ENCODE peak calls at places on chromosomes 12 and 14, in seven cellular contexts. One of them, this sample, is unnamed.

GRCh38 chr12:617304-617915 is 45.8 kb downstream of the NINJ2 start:
- DNase-seq in left ventricle myocardium inferior: peak
- DNase-seq in breast epithelium: no peak
- DNase-seq in cardiac fibroblast: peak
- DNase-seq in sigmoid colon: peak
- DNase-seq in body of pancreas: no peak
- DNase-seq in cardiac muscle cell: peak
- DNase-seq in this sample: no peak

GRCh38 chr14:22375321-22375930 is 213.6 kb downstream of the DAD1 start:
- DNase-seq in left ventricle myocardium inferior: no peak
- DNase-seq in breast epithelium: no peak
- DNase-seq in cardiac fibroblast: peak
- DNase-seq in sigmoid colon: no peak
- DNase-seq in body of pancreas: no peak
- DNase-seq in cardiac muscle cell: peak
- DNase-seq in this sample: peak

GRCh38 chr12:26789731-26790644 is 43.0 kb downstream of the ITPR2 start:
- DNase-seq in left ventricle myocardium inferior: no peak
- DNase-seq in breast epithelium: no peak
- DNase-seq in cardiac fibroblast: peak
- DNase-seq in sigmoid colon: no peak
- DNase-seq in body of pancreas: no peak
- DNase-seq in cardiac muscle cell: peak
- DNase-seq in this sample: no peak

GRCh38 chr12:18583655-18584054 is 154.2 kb downstream of the PLCZ1 start:
- DNase-seq in left ventricle myocardium inferior: no peak
- DNase-seq in breast epithelium: no peak
- DNase-seq in cardiac fibroblast: no peak
- DNase-seq in sigmoid colon: no peak
- DNase-seq in body of pancreas: no peak
- DNase-seq in cardiac muscle cell: peak
- DNase-seq in this sample: no peak

GRCh38 chr14:102117852-102118251 is 21.8 kb upstream of the WDR20 start:
- DNase-seq in left ventricle myocardium inferior: no peak
- DNase-seq in breast epithelium: no peak
- DNase-seq in cardiac fibroblast: no peak
- DNase-seq in sigmoid colon: peak
- DNase-seq in body of pancreas: no peak
- DNase-seq in cardiac muscle cell: no peak
- DNase-seq in this sample: no peak

GRCh38 chr14:90512332-90512951 is 115.6 kb downstream of the CALM1 start:
- DNase-seq in left ventricle myocardium inferior: no peak
- DNase-seq in breast epithelium: no peak
- DNase-seq in cardiac fibroblast: no peak
- DNase-seq in sigmoid colon: no peak
- DNase-seq in body of pancreas: peak
- DNase-seq in cardiac muscle cell: no peak
- DNase-seq in this sample: no peak

GRCh38 chr14:31867570-31867969 is 209.5 kb upstream of the ARHGAP5 start:
- DNase-seq in left ventricle myocardium inferior: no peak
- DNase-seq in breast epithelium: no peak
- DNase-seq in cardiac fibroblast: no peak
- DNase-seq in sigmoid colon: no peak
- DNase-seq in body of pancreas: no peak
- DNase-seq in cardiac muscle cell: no peak
- DNase-seq in this sample: no peak

GRCh38 chr12:116427200-116427932 is 131.8 kb upstream of the MAP1LC3B2 start:
- DNase-seq in left ventricle myocardium inferior: no peak
- DNase-seq in breast epithelium: no peak
- DNase-seq in cardiac fibroblast: no peak
- DNase-seq in sigmoid colon: no peak
- DNase-seq in body of pancreas: no peak
- DNase-seq in cardiac muscle cell: peak
- DNase-seq in this sample: no peak

GRCh38 chr14:104223810-104224515 is 85.6 kb downstream of the KIF26A start:
- DNase-seq in left ventricle myocardium inferior: no peak
- DNase-seq in breast epithelium: no peak
- DNase-seq in cardiac fibroblast: no peak
- DNase-seq in sigmoid colon: no peak
- DNase-seq in body of pancreas: no peak
- DNase-seq in cardiac muscle cell: no peak
- DNase-seq in this sample: no peak

DNA sequence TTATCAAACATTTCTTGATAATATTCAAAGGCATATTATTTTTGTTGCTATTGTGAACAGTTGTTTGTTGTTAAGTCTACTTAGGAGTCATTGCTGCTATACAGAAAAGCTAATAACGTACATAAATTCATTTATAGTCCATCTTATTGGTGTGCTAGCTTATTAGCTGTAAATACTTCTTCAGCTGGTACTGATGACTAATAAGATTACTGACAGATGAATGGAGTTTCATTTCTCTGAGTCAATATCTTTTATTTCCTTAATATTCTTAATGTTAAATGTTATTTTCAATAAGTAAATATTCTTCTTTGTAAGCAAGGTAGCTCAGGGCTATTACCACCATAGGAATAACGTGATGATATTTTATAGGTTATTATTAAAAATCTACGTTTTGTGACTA is 139.4 kb upstream of the SLCO1C1 start:
- DNase-seq in left ventricle myocardium inferior: no peak
- DNase-seq in breast epithelium: no peak
- DNase-seq in cardiac fibroblast: peak
- DNase-seq in sigmoid colon: no peak
- DNase-seq in body of pancreas: no peak
- DNase-seq in cardiac muscle cell: no peak
- DNase-seq in this sample: no peak
- TF ChIP-seq CTCF in left ventricle myocardium inferior: no peak
- TF ChIP-seq CTCF in breast epithelium: no peak
- TF ChIP-seq CTCF in cardiac fibroblast: no peak
- TF ChIP-seq CTCF in sigmoid colon: no peak
- TF ChIP-seq CTCF in body of pancreas: no peak
- TF ChIP-seq CTCF in cardiac muscle cell: no peak
- TF ChIP-seq CTCF in this sample: no peak

GRCh38 chr14:42141328-42141727 is 534.7 kb downstream of the LRFN5 start:
- DNase-seq in left ventricle myocardium inferior: no peak
- DNase-seq in breast epithelium: no peak
- DNase-seq in cardiac fibroblast: no peak
- DNase-seq in sigmoid colon: no peak
- DNase-seq in body of pancreas: no peak
- DNase-seq in cardiac muscle cell: no peak
- DNase-seq in this sample: no peak

GRCh38 chr14:42140001-42140400 is 533.3 kb downstream of the LRFN5 start:
- DNase-seq in left ventricle myocardium inferior: no peak
- DNase-seq in breast epithelium: no peak
- DNase-seq in cardiac fibroblast: peak
- DNase-seq in sigmoid colon: no peak
- DNase-seq in body of pancreas: no peak
- DNase-seq in cardiac muscle cell: no peak
- DNase-seq in this sample: no peak

GRCh38 chr14:42143114-42143513 is 536.4 kb downstream of the LRFN5 start:
- DNase-seq in left ventricle myocardium inferior: no peak
- DNase-seq in breast epithelium: no peak
- DNase-seq in cardiac fibroblast: no peak
- DNase-seq in sigmoid colon: no peak
- DNase-seq in body of pancreas: no peak
- DNase-seq in cardiac muscle cell: no peak
- DNase-seq in this sample: no peak

GRCh38 chr14:42138406-42138805 is 531.7 kb downstream of the LRFN5 start:
- DNase-seq in left ventricle myocardium inferior: no peak
- DNase-seq in breast epithelium: no peak
- DNase-seq in cardiac fibroblast: no peak
- DNase-seq in sigmoid colon: no peak
- DNase-seq in body of pancreas: no peak
- DNase-seq in cardiac muscle cell: no peak
- DNase-seq in this sample: no peak

GRCh38 chr14:42140831-42141279 is 534.2 kb downstream of the LRFN5 start:
- DNase-seq in left ventricle myocardium inferior: no peak
- DNase-seq in breast epithelium: no peak
- DNase-seq in cardiac fibroblast: peak
- DNase-seq in sigmoid colon: no peak
- DNase-seq in body of pancreas: no peak
- DNase-seq in cardiac muscle cell: peak
- DNase-seq in this sample: no peak
- TF ChIP-seq CTCF in left ventricle myocardium inferior: no peak
- TF ChIP-seq CTCF in breast epithelium: no peak
- TF ChIP-seq CTCF in cardiac fibroblast: no peak
- TF ChIP-seq CTCF in sigmoid colon: no peak
- TF ChIP-seq CTCF in body of pancreas: no peak
- TF ChIP-seq CTCF in cardiac muscle cell: no peak
- TF ChIP-seq CTCF in this sample: no peak

GRCh38 chr14:61488417-61488816 is 167.0 kb downstream of the PRKCH start:
- DNase-seq in left ventricle myocardium inferior: no peak
- DNase-seq in breast epithelium: no peak
- DNase-seq in cardiac fibroblast: no peak
- DNase-seq in sigmoid colon: no peak
- DNase-seq in body of pancreas: no peak
- DNase-seq in cardiac muscle cell: no peak
- DNase-seq in this sample: no peak
- TF ChIP-seq CTCF in left ventricle myocardium inferior: no peak
- TF ChIP-seq CTCF in breast epithelium: no peak
- TF ChIP-seq CTCF in cardiac fibroblast: no peak
- TF ChIP-seq CTCF in sigmoid colon: no peak
- TF ChIP-seq CTCF in body of pancreas: no peak
- TF ChIP-seq CTCF in cardiac muscle cell: no peak
- TF ChIP-seq CTCF in this sample: no peak

GRCh38 chr12:66063976-66064375 is 66.6 kb downstream of the LLPH start:
- DNase-seq in left ventricle myocardium inferior: no peak
- DNase-seq in breast epithelium: no peak
- DNase-seq in cardiac fibroblast: no peak
- DNase-seq in sigmoid colon: no peak
- DNase-seq in body of pancreas: no peak
- DNase-seq in cardiac muscle cell: no peak
- DNase-seq in this sample: no peak

GRCh38 chr12:66066929-66067281 is 63.6 kb downstream of the LLPH start:
- DNase-seq in left ventricle myocardium inferior: no peak
- DNase-seq in breast epithelium: no peak
- DNase-seq in cardiac fibroblast: no peak
- DNase-seq in sigmoid colon: no peak
- DNase-seq in body of pancreas: no peak
- DNase-seq in cardiac muscle cell: no peak
- DNase-seq in this sample: no peak

GRCh38 chr12:66065623-66066022 is 64.9 kb downstream of the LLPH start:
- DNase-seq in left ventricle myocardium inferior: no peak
- DNase-seq in breast epithelium: no peak
- DNase-seq in cardiac fibroblast: no peak
- DNase-seq in sigmoid colon: no peak
- DNase-seq in body of pancreas: no peak
- DNase-seq in cardiac muscle cell: peak
- DNase-seq in this sample: no peak

GRCh38 chr12:66065146-66065545 is 65.4 kb downstream of the LLPH start:
- DNase-seq in left ventricle myocardium inferior: no peak
- DNase-seq in breast epithelium: no peak
- DNase-seq in cardiac fibroblast: no peak
- DNase-seq in sigmoid colon: no peak
- DNase-seq in body of pancreas: no peak
- DNase-seq in cardiac muscle cell: peak
- DNase-seq in this sample: no peak

DNA sequence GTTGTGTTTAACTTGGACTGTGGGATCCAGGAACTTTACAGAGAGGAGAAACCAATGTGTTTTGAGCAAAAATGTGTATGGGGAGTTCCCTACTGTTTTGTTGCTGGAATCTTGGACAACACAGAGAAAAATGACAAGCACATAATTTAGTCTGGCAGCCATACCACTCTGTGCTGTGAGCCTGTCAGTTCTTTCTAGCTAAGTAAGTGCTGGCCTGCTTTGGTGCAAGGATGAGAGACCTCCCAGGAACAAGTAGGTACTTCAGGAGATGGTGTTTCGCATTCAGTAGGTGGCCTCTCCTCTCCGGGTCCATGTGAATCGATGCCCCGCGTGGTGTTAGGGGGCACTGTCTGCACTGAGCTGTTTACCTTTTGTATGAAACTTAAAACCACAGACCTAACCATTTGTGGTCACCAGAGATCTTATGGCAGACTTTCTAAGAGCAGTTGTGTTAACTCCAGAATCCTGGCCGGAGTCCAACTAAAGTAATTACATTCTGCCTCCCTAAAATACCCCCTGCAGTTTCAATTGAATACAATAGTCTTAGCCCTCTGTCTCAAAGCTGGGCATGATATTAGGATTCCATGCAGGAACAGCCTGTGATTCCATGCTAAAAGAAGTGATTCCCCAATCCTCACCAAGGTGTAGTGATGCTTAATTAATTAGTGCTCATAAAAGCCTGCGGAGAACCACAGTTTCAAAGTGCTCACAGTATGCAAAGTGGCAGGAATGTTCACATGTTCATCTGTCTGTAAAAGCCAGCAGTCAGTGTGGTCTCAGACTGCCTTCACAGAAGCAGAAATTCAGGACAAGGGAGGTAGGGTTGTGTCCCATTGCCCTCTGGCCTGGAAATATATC is 64.2 kb downstream of the LLPH start:
- DNase-seq in left ventricle myocardium inferior: no peak
- DNase-seq in breast epithelium: no peak
- DNase-seq in cardiac fibroblast: peak
- DNase-seq in sigmoid colon: no peak
- DNase-seq in body of pancreas: no peak
- DNase-seq in cardiac muscle cell: peak
- DNase-seq in this sample: no peak
- TF ChIP-seq CTCF in left ventricle myocardium inferior: no peak
- TF ChIP-seq CTCF in breast epithelium: no peak
- TF ChIP-seq CTCF in cardiac fibroblast: no peak
- TF ChIP-seq CTCF in sigmoid colon: no peak
- TF ChIP-seq CTCF in body of pancreas: no peak
- TF ChIP-seq CTCF in cardiac muscle cell: no peak
- TF ChIP-seq CTCF in this sample: no peak

GRCh38 chr12:95820096-95820703 is 29.6 kb upstream of the NTN4 start:
- DNase-seq in left ventricle myocardium inferior: no peak
- DNase-seq in breast epithelium: no peak
- DNase-seq in cardiac fibroblast: peak
- DNase-seq in sigmoid colon: no peak
- DNase-seq in body of pancreas: peak
- DNase-seq in cardiac muscle cell: peak
- DNase-seq in this sample: no peak
- TF ChIP-seq CTCF in left ventricle myocardium inferior: peak
- TF ChIP-seq CTCF in breast epithelium: no peak
- TF ChIP-seq CTCF in cardiac fibroblast: peak
- TF ChIP-seq CTCF in sigmoid colon: peak
- TF ChIP-seq CTCF in body of pancreas: peak
- TF ChIP-seq CTCF in cardiac muscle cell: peak
- TF ChIP-seq CTCF in this sample: peak

DNA sequence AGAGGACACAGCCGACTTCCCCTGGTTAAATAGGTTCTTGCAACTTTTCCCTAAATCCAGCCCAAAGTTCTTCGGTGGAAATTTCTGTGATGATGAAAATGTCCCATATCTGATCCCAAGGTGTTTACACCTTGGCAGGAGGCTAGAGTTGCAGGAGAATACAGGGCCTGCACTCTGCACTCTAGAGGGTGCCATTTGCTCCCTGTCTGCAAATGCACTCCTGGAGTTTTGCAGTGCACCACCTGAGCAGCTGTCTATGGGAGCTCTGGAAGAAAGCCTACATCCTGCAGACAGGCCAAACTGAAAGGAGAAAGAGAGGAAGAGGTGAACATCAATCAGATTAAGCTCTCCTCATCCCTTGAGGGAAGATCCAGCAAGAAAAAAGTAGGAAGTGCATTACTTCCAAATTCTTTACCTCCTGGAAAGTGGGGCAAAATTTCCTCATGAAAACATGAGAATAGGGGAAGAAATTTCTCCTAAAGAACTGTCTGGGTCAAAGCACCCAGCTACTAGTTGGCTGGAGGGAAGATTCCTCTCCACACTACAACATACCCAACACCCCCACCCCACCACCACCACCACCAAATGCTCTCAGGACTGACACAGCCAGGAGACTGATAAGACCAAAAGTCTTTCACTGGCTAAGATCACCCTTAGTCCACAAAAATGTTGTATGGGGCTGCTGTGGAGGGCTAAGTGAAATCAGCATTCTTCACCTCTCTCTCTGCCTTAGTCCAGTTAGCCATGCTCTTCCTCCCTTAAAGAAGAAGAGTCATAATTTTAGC is 106.4 kb downstream of the NUAK1 start:
- DNase-seq in left ventricle myocardium inferior: no peak
- DNase-seq in breast epithelium: no peak
- DNase-seq in cardiac fibroblast: no peak
- DNase-seq in sigmoid colon: no peak
- DNase-seq in body of pancreas: no peak
- DNase-seq in cardiac muscle cell: peak
- DNase-seq in this sample: no peak
- TF ChIP-seq CTCF in left ventricle myocardium inferior: peak
- TF ChIP-seq CTCF in breast epithelium: no peak
- TF ChIP-seq CTCF in cardiac fibroblast: no peak
- TF ChIP-seq CTCF in sigmoid colon: no peak
- TF ChIP-seq CTCF in body of pancreas: no peak
- TF ChIP-seq CTCF in cardiac muscle cell: peak
- TF ChIP-seq CTCF in this sample: no peak